ENCODE peak calls at places on chromosome 10, in eight cellular contexts. One of them, this sample, is unnamed.

GRCh38 chr10:116099031-116099430 is 174.0 kb downstream of the GFRA1 start:
- DNase-seq in fibroblast of mammary gland: no peak
- DNase-seq in CD8-positive, alpha-beta T cell: no peak
- DNase-seq in IMR-90: no peak
- DNase-seq in OCI-LY7: no peak
- DNase-seq in GM23338: no peak
- DNase-seq in WERI-Rb-1: no peak
- DNase-seq in stomach: no peak
- DNase-seq in this sample: no peak

GRCh38 chr10:79383974-79384606 is 36.8 kb downstream of the PPIF start:
- DNase-seq in fibroblast of mammary gland: no peak
- DNase-seq in OCI-LY7: no peak
- DNase-seq in CD8-positive, alpha-beta T cell: peak
- DNase-seq in WERI-Rb-1: peak
- DNase-seq in GM23338: no peak
- DNase-seq in stomach: no peak
- DNase-seq in IMR-90: no peak
- DNase-seq in this sample: no peak

GRCh38 chr10:98485959-98486358 is 39.2 kb upstream of the HPS1 start:
- DNase-seq in fibroblast of mammary gland: no peak
- DNase-seq in GM23338: peak
- DNase-seq in CD8-positive, alpha-beta T cell: no peak
- DNase-seq in OCI-LY7: no peak
- DNase-seq in WERI-Rb-1: no peak
- DNase-seq in IMR-90: peak
- DNase-seq in stomach: no peak
- DNase-seq in this sample: no peak

GRCh38 chr10:124416733-124417132 is 2.0 kb downstream of the OAT start:
- DNase-seq in GM23338: no peak
- DNase-seq in fibroblast of mammary gland: peak
- DNase-seq in IMR-90: peak
- DNase-seq in OCI-LY7: no peak
- DNase-seq in WERI-Rb-1: no peak
- DNase-seq in CD8-positive, alpha-beta T cell: no peak
- DNase-seq in stomach: no peak
- DNase-seq in this sample: peak

GRCh38 chr10:75547391-75548298 is 116.2 kb downstream of the LRMDA start:
- DNase-seq in WERI-Rb-1: no peak
- DNase-seq in stomach: no peak
- DNase-seq in OCI-LY7: no peak
- DNase-seq in GM23338: no peak
- DNase-seq in CD8-positive, alpha-beta T cell: no peak
- DNase-seq in fibroblast of mammary gland: peak
- DNase-seq in IMR-90: peak
- DNase-seq in this sample: peak

GRCh38 chr10:4344544-4344994 is 481.4 kb upstream of the AKR1E2 start:
- DNase-seq in WERI-Rb-1: no peak
- DNase-seq in stomach: no peak
- DNase-seq in fibroblast of mammary gland: peak
- DNase-seq in OCI-LY7: no peak
- DNase-seq in GM23338: peak
- DNase-seq in IMR-90: peak
- DNase-seq in CD8-positive, alpha-beta T cell: no peak
- DNase-seq in this sample: peak

GRCh38 chr10:33377658-33378025 is 43.2 kb upstream of the NRP1 start:
- DNase-seq in stomach: no peak
- DNase-seq in CD8-positive, alpha-beta T cell: no peak
- DNase-seq in fibroblast of mammary gland: peak
- DNase-seq in WERI-Rb-1: no peak
- DNase-seq in IMR-90: peak
- DNase-seq in GM23338: no peak
- DNase-seq in OCI-LY7: no peak
- DNase-seq in this sample: peak

GRCh38 chr10:126500866-126501265 is 112.6 kb upstream of the ADAM12 start:
- DNase-seq in CD8-positive, alpha-beta T cell: no peak
- DNase-seq in GM23338: no peak
- DNase-seq in stomach: no peak
- DNase-seq in WERI-Rb-1: no peak
- DNase-seq in OCI-LY7: no peak
- DNase-seq in IMR-90: peak
- DNase-seq in fibroblast of mammary gland: peak
- DNase-seq in this sample: peak

GRCh38 chr10:118459642-118460193 is 117.6 kb upstream of the FAM204A start:
- DNase-seq in fibroblast of mammary gland: peak
- DNase-seq in GM23338: peak
- DNase-seq in stomach: peak
- DNase-seq in WERI-Rb-1: peak
- DNase-seq in OCI-LY7: peak
- DNase-seq in IMR-90: peak
- DNase-seq in CD8-positive, alpha-beta T cell: peak
- DNase-seq in this sample: peak

GRCh38 chr10:77313066-77313750 is 324.4 kb downstream of the KCNMA1 start:
- DNase-seq in WERI-Rb-1: peak
- DNase-seq in GM23338: no peak
- DNase-seq in IMR-90: peak
- DNase-seq in fibroblast of mammary gland: peak
- DNase-seq in stomach: no peak
- DNase-seq in CD8-positive, alpha-beta T cell: no peak
- DNase-seq in OCI-LY7: no peak
- DNase-seq in this sample: peak

GRCh38 chr10:91864099-91864498 is 45.2 kb downstream of the FGFBP3 start:
- DNase-seq in WERI-Rb-1: no peak
- DNase-seq in IMR-90: no peak
- DNase-seq in fibroblast of mammary gland: peak
- DNase-seq in CD8-positive, alpha-beta T cell: no peak
- DNase-seq in GM23338: no peak
- DNase-seq in stomach: no peak
- DNase-seq in OCI-LY7: no peak
- DNase-seq in this sample: no peak

GRCh38 chr10:102421645-102422585 is 1.3 kb downstream of the FBXL15 start:
- DNase-seq in IMR-90: no peak
- DNase-seq in CD8-positive, alpha-beta T cell: no peak
- DNase-seq in GM23338: peak
- DNase-seq in WERI-Rb-1: no peak
- DNase-seq in OCI-LY7: peak
- DNase-seq in fibroblast of mammary gland: no peak
- DNase-seq in stomach: peak
- DNase-seq in this sample: no peak

GRCh38 chr10:86363184-86363832 is 3.3 kb downstream of the GRID1 start:
- DNase-seq in OCI-LY7: no peak
- DNase-seq in CD8-positive, alpha-beta T cell: no peak
- DNase-seq in fibroblast of mammary gland: no peak
- DNase-seq in IMR-90: no peak
- DNase-seq in GM23338: peak
- DNase-seq in stomach: peak
- DNase-seq in WERI-Rb-1: peak
- DNase-seq in this sample: no peak

GRCh38 chr10:74827694-74828093 is 1.3 kb downstream of the KAT6B start:
- DNase-seq in GM23338: no peak
- DNase-seq in fibroblast of mammary gland: no peak
- DNase-seq in stomach: no peak
- DNase-seq in IMR-90: no peak
- DNase-seq in CD8-positive, alpha-beta T cell: no peak
- DNase-seq in OCI-LY7: no peak
- DNase-seq in WERI-Rb-1: no peak
- DNase-seq in this sample: no peak

GRCh38 chr10:3415878-3416605 is 243.5 kb upstream of the PITRM1 start:
- DNase-seq in CD8-positive, alpha-beta T cell: no peak
- DNase-seq in IMR-90: no peak
- DNase-seq in fibroblast of mammary gland: no peak
- DNase-seq in GM23338: no peak
- DNase-seq in stomach: no peak
- DNase-seq in OCI-LY7: no peak
- DNase-seq in WERI-Rb-1: no peak
- DNase-seq in this sample: no peak

GRCh38 chr10:13790196-13790595 is 203.4 kb downstream of the PRPF18 start:
- DNase-seq in stomach: no peak
- DNase-seq in WERI-Rb-1: no peak
- DNase-seq in fibroblast of mammary gland: no peak
- DNase-seq in CD8-positive, alpha-beta T cell: no peak
- DNase-seq in GM23338: no peak
- DNase-seq in OCI-LY7: no peak
- DNase-seq in IMR-90: no peak
- DNase-seq in this sample: no peak

GRCh38 chr10:30529373-30529998 is 95.5 kb downstream of the MAP3K8 start:
- DNase-seq in GM23338: peak
- DNase-seq in WERI-Rb-1: no peak
- DNase-seq in CD8-positive, alpha-beta T cell: peak
- DNase-seq in IMR-90: no peak
- DNase-seq in fibroblast of mammary gland: no peak
- DNase-seq in OCI-LY7: peak
- DNase-seq in stomach: peak
- DNase-seq in this sample: no peak

GRCh38 chr10:26439436-26440090 is 1.4 kb downstream of the APBB1IP start:
- DNase-seq in stomach: no peak
- DNase-seq in CD8-positive, alpha-beta T cell: no peak
- DNase-seq in WERI-Rb-1: no peak
- DNase-seq in OCI-LY7: peak
- DNase-seq in IMR-90: no peak
- DNase-seq in fibroblast of mammary gland: peak
- DNase-seq in GM23338: no peak
- DNase-seq in this sample: no peak
- H3K4me3 ChIP-seq in stomach: peak
- H3K4me3 ChIP-seq in CD8-positive, alpha-beta T cell: peak
- H3K4me3 ChIP-seq in WERI-Rb-1: no peak
- H3K4me3 ChIP-seq in OCI-LY7: peak
- H3K4me3 ChIP-seq in IMR-90: no peak
- H3K4me3 ChIP-seq in fibroblast of mammary gland: peak
- H3K4me3 ChIP-seq in GM23338: peak
- H3K4me3 ChIP-seq in this sample: no peak

GRCh38 chr10:8052970-8053445 is 1.5 kb upstream of the GATA3 start:
- DNase-seq in stomach: no peak
- DNase-seq in IMR-90: no peak
- DNase-seq in fibroblast of mammary gland: no peak
- DNase-seq in WERI-Rb-1: no peak
- DNase-seq in GM23338: no peak
- DNase-seq in CD8-positive, alpha-beta T cell: no peak
- DNase-seq in OCI-LY7: no peak
- DNase-seq in this sample: no peak
- TF ChIP-seq CTCF in stomach: no peak
- TF ChIP-seq CTCF in IMR-90: no peak
- TF ChIP-seq CTCF in fibroblast of mammary gland: no peak
- TF ChIP-seq CTCF in WERI-Rb-1: no peak
- TF ChIP-seq CTCF in GM23338: peak
- TF ChIP-seq CTCF in CD8-positive, alpha-beta T cell: peak
- TF ChIP-seq CTCF in OCI-LY7: peak
- TF ChIP-seq CTCF in this sample: no peak

GRCh38 chr10:47257396-47258120 is 42.4 kb upstream of the GDF10 start:
- DNase-seq in IMR-90: peak
- DNase-seq in GM23338: no peak
- DNase-seq in OCI-LY7: no peak
- DNase-seq in fibroblast of mammary gland: peak
- DNase-seq in CD8-positive, alpha-beta T cell: peak
- DNase-seq in stomach: no peak
- DNase-seq in WERI-Rb-1: no peak
- DNase-seq in this sample: peak
- H3K4me3 ChIP-seq in IMR-90: no peak
- H3K4me3 ChIP-seq in GM23338: no peak
- H3K4me3 ChIP-seq in OCI-LY7: no peak
- H3K4me3 ChIP-seq in fibroblast of mammary gland: no peak
- H3K4me3 ChIP-seq in CD8-positive, alpha-beta T cell: peak
- H3K4me3 ChIP-seq in stomach: no peak
- H3K4me3 ChIP-seq in WERI-Rb-1: no peak
- H3K4me3 ChIP-seq in this sample: no peak

GRCh38 chr10:60086862-60087261 is 180.5 kb upstream of the CCDC6 start:
- DNase-seq in IMR-90: no peak
- DNase-seq in fibroblast of mammary gland: no peak
- DNase-seq in CD8-positive, alpha-beta T cell: no peak
- DNase-seq in WERI-Rb-1: no peak
- DNase-seq in OCI-LY7: no peak
- DNase-seq in stomach: no peak
- DNase-seq in GM23338: no peak
- DNase-seq in this sample: no peak

GRCh38 chr10:60082341-60083038 is 176.1 kb upstream of the CCDC6 start:
- DNase-seq in OCI-LY7: no peak
- DNase-seq in fibroblast of mammary gland: peak
- DNase-seq in GM23338: peak
- DNase-seq in CD8-positive, alpha-beta T cell: no peak
- DNase-seq in WERI-Rb-1: no peak
- DNase-seq in stomach: no peak
- DNase-seq in IMR-90: no peak
- DNase-seq in this sample: no peak

GRCh38 chr10:60089095-60089494 is 182.7 kb upstream of the CCDC6 start:
- DNase-seq in WERI-Rb-1: no peak
- DNase-seq in IMR-90: peak
- DNase-seq in fibroblast of mammary gland: peak
- DNase-seq in OCI-LY7: no peak
- DNase-seq in CD8-positive, alpha-beta T cell: no peak
- DNase-seq in GM23338: no peak
- DNase-seq in stomach: no peak
- DNase-seq in this sample: peak

GRCh38 chr10:60083039-60083344 is 176.6 kb upstream of the CCDC6 start:
- DNase-seq in GM23338: no peak
- DNase-seq in fibroblast of mammary gland: no peak
- DNase-seq in OCI-LY7: no peak
- DNase-seq in IMR-90: no peak
- DNase-seq in WERI-Rb-1: no peak
- DNase-seq in CD8-positive, alpha-beta T cell: no peak
- DNase-seq in stomach: no peak
- DNase-seq in this sample: no peak

DNA sequence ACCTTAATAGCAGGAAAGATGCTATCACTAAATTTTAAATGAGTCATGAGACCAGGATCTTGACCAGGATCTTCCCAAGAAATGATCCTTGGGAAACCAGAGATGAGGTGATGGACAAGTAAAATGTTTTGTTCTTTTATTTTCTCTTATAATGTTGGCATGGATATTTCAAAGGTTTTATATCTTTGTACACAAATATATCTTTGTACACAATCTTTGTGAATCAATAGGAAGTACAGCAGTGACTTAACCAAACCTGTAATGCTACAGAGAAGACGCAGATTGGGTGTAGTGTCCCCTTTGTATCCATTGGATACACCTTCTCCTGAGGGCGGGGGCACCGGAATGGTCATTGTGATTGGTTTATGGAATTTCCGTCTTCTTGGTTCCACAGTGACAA is 180.1 kb upstream of the CCDC6 start:
- DNase-seq in OCI-LY7: no peak
- DNase-seq in fibroblast of mammary gland: no peak
- DNase-seq in stomach: no peak
- DNase-seq in WERI-Rb-1: no peak
- DNase-seq in CD8-positive, alpha-beta T cell: no peak
- DNase-seq in IMR-90: no peak
- DNase-seq in GM23338: no peak
- DNase-seq in this sample: no peak
- TF ChIP-seq CTCF in OCI-LY7: no peak
- TF ChIP-seq CTCF in fibroblast of mammary gland: no peak
- TF ChIP-seq CTCF in stomach: no peak
- TF ChIP-seq CTCF in WERI-Rb-1: no peak
- TF ChIP-seq CTCF in CD8-positive, alpha-beta T cell: no peak
- TF ChIP-seq CTCF in IMR-90: no peak
- TF ChIP-seq CTCF in GM23338: no peak
- TF ChIP-seq CTCF in this sample: no peak

DNA sequence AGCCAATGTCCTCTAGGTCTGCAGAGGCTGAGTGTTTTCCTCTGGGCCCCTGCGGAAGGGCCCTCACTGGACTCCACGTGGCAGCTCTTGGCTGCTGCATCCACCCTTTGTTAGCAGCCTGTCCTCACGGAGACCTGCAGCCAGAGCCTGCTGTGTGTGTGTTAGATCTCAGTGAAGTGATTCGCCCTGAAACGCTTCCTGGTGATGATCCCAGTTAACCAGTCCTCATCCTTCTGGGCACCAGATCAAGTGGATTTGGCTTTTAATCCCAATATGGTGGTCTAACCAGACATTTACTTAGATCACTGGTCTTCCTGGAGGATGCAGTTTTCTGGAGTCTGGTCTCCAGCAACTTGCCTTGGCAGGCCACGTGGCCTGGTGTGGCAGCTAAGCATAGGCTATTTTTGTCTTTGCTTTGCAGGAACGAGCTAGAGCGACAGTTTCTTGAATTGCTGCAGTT is 39.5 kb upstream of the GJD4 start:
- DNase-seq in CD8-positive, alpha-beta T cell: no peak
- DNase-seq in GM23338: no peak
- DNase-seq in fibroblast of mammary gland: peak
- DNase-seq in IMR-90: peak
- DNase-seq in OCI-LY7: no peak
- DNase-seq in WERI-Rb-1: no peak
- DNase-seq in stomach: no peak
- DNase-seq in this sample: peak
- H3K4me3 ChIP-seq in CD8-positive, alpha-beta T cell: no peak
- H3K4me3 ChIP-seq in GM23338: no peak
- H3K4me3 ChIP-seq in fibroblast of mammary gland: no peak
- H3K4me3 ChIP-seq in IMR-90: no peak
- H3K4me3 ChIP-seq in OCI-LY7: no peak
- H3K4me3 ChIP-seq in WERI-Rb-1: no peak
- H3K4me3 ChIP-seq in stomach: no peak
- H3K4me3 ChIP-seq in this sample: no peak

This sample was measured in cardiac fibroblast.